ENCODE peak calls at places on chromosomes 7 and 10, in eight cellular contexts. One of them, this sample, is unnamed.

GRCh38 chr7:129612112-129613015 is 844 bp downstream of the NRF1 start:
- DNase-seq in neural progenitor cell: peak; percentile 48
- DNase-seq in posterior cingulate gyrus: peak; percentile 38
- DNase-seq in retina: peak; percentile 73
- DNase-seq in fibroblast of lung: peak; percentile 67
- DNase-seq in uterus: peak; percentile 45
- DNase-seq in sciatic nerve: peak; percentile 79
- DNase-seq in OCI-LY7: peak; percentile 59
- DNase-seq in this sample: peak; percentile 31

GRCh38 chr7:36286241-36286640 is 103.4 kb upstream of the ANLN start:
- DNase-seq in neural progenitor cell: no peak
- DNase-seq in posterior cingulate gyrus: no peak
- DNase-seq in retina: no peak
- DNase-seq in fibroblast of lung: no peak
- DNase-seq in uterus: no peak
- DNase-seq in sciatic nerve: no peak
- DNase-seq in OCI-LY7: peak; percentile 55
- DNase-seq in this sample: no peak

GRCh38 chr7:95686109-95686508 is 86.2 kb upstream of the DYNC1I1 start:
- DNase-seq in neural progenitor cell: peak; percentile 59
- DNase-seq in posterior cingulate gyrus: no peak
- DNase-seq in retina: peak; percentile 31
- DNase-seq in fibroblast of lung: peak; percentile 84
- DNase-seq in uterus: peak; percentile 55
- DNase-seq in sciatic nerve: no peak
- DNase-seq in OCI-LY7: peak; percentile 12
- DNase-seq in this sample: peak; percentile 38

GRCh38 chr7:154953006-154953684 is 49.8 kb downstream of the PAXIP1 start:
- DNase-seq in neural progenitor cell: peak; percentile 82
- DNase-seq in posterior cingulate gyrus: no peak
- DNase-seq in retina: peak; percentile 13
- DNase-seq in fibroblast of lung: peak; percentile 54
- DNase-seq in uterus: no peak
- DNase-seq in sciatic nerve: peak; percentile 72
- DNase-seq in OCI-LY7: peak; percentile 58
- DNase-seq in this sample: no peak

GRCh38 chr7:4270941-4271715 is 411.0 kb upstream of the FOXK1 start:
- DNase-seq in neural progenitor cell: peak; percentile 12
- DNase-seq in posterior cingulate gyrus: no peak
- DNase-seq in retina: no peak
- DNase-seq in fibroblast of lung: no peak
- DNase-seq in uterus: no peak
- DNase-seq in sciatic nerve: no peak
- DNase-seq in OCI-LY7: no peak
- DNase-seq in this sample: no peak

GRCh38 chr7:89029864-89030263 is 234.3 kb upstream of the TEX47 start:
- DNase-seq in neural progenitor cell: no peak
- DNase-seq in posterior cingulate gyrus: no peak
- DNase-seq in retina: no peak
- DNase-seq in fibroblast of lung: no peak
- DNase-seq in uterus: no peak
- DNase-seq in sciatic nerve: no peak
- DNase-seq in OCI-LY7: no peak
- DNase-seq in this sample: peak; percentile 46

GRCh38 chr7:26348987-26349809 is 57.5 kb downstream of the SNX10 start:
- DNase-seq in neural progenitor cell: no peak
- DNase-seq in posterior cingulate gyrus: no peak
- DNase-seq in retina: peak; percentile 60
- DNase-seq in fibroblast of lung: no peak
- DNase-seq in uterus: no peak
- DNase-seq in sciatic nerve: no peak
- DNase-seq in OCI-LY7: no peak
- DNase-seq in this sample: no peak

GRCh38 chr7:100867796-100868485 is 754 bp downstream of the TRIP6 start:
- DNase-seq in neural progenitor cell: peak; percentile 30
- DNase-seq in posterior cingulate gyrus: peak; percentile 21
- DNase-seq in retina: peak; percentile 44
- DNase-seq in fibroblast of lung: no peak
- DNase-seq in uterus: peak; percentile 41
- DNase-seq in sciatic nerve: no peak
- DNase-seq in OCI-LY7: no peak
- DNase-seq in this sample: no peak

GRCh38 chr7:27073066-27073465 is 22.7 kb downstream of the HOXA1 start:
- DNase-seq in neural progenitor cell: no peak
- DNase-seq in posterior cingulate gyrus: no peak
- DNase-seq in retina: no peak
- DNase-seq in fibroblast of lung: no peak
- DNase-seq in uterus: no peak
- DNase-seq in sciatic nerve: no peak
- DNase-seq in OCI-LY7: no peak
- DNase-seq in this sample: peak; percentile 17

GRCh38 chr10:16183989-16184643 is 252.7 kb upstream of the PTER start:
- DNase-seq in neural progenitor cell: no peak
- DNase-seq in posterior cingulate gyrus: no peak
- DNase-seq in retina: no peak
- DNase-seq in fibroblast of lung: no peak
- DNase-seq in uterus: no peak
- DNase-seq in sciatic nerve: no peak
- DNase-seq in OCI-LY7: no peak
- DNase-seq in this sample: no peak

GRCh38 chr10:54843085-54843646 is 42.1 kb upstream of the PCDH15 start:
- DNase-seq in neural progenitor cell: no peak
- DNase-seq in posterior cingulate gyrus: no peak
- DNase-seq in retina: no peak
- DNase-seq in fibroblast of lung: no peak
- DNase-seq in uterus: no peak
- DNase-seq in sciatic nerve: no peak
- DNase-seq in OCI-LY7: no peak
- DNase-seq in this sample: no peak

GRCh38 chr10:110530131-110530831 is 32.6 kb downstream of the DUSP5 start:
- DNase-seq in neural progenitor cell: peak; percentile 73
- DNase-seq in posterior cingulate gyrus: no peak
- DNase-seq in retina: peak; percentile 62
- DNase-seq in fibroblast of lung: peak; percentile 60
- DNase-seq in uterus: peak; percentile 57
- DNase-seq in sciatic nerve: peak; percentile 81
- DNase-seq in OCI-LY7: no peak
- DNase-seq in this sample: no peak

GRCh38 chr10:105181616-105182015 is 540.5 kb downstream of the SORCS3 start:
- DNase-seq in neural progenitor cell: no peak
- DNase-seq in posterior cingulate gyrus: no peak
- DNase-seq in retina: no peak
- DNase-seq in fibroblast of lung: no peak
- DNase-seq in uterus: no peak
- DNase-seq in sciatic nerve: no peak
- DNase-seq in OCI-LY7: no peak
- DNase-seq in this sample: no peak

GRCh38 chr7:44285561-44285960 is 39.8 kb downstream of the CAMK2B start:
- DNase-seq in neural progenitor cell: no peak
- DNase-seq in posterior cingulate gyrus: peak; percentile 21
- DNase-seq in retina: no peak
- DNase-seq in fibroblast of lung: no peak
- DNase-seq in uterus: no peak
- DNase-seq in sciatic nerve: peak; percentile 42
- DNase-seq in OCI-LY7: no peak
- DNase-seq in this sample: no peak

GRCh38 chr7:38215115-38215514 is 37.1 kb downstream of the STARD3NL start:
- DNase-seq in neural progenitor cell: no peak
- DNase-seq in posterior cingulate gyrus: no peak
- DNase-seq in retina: no peak
- DNase-seq in fibroblast of lung: no peak
- DNase-seq in uterus: no peak
- DNase-seq in sciatic nerve: no peak
- DNase-seq in OCI-LY7: no peak
- DNase-seq in this sample: no peak

GRCh38 chr7:122046402-122046801 is 97.6 kb downstream of the AASS start:
- DNase-seq in neural progenitor cell: no peak
- DNase-seq in posterior cingulate gyrus: no peak
- DNase-seq in retina: no peak
- DNase-seq in fibroblast of lung: no peak
- DNase-seq in uterus: no peak
- DNase-seq in sciatic nerve: no peak
- DNase-seq in OCI-LY7: no peak
- DNase-seq in this sample: no peak